ENCODE peak calls at places on chromosomes 7 and 10, in four cellular contexts. One of them, this sample, is unnamed.

GRCh38 chr7:115910541-115911164 is 119.9 kb downstream of the TFEC start:
- DNase-seq in GM12878: no peak
- DNase-seq in GM12891: no peak
- DNase-seq in K562: no peak
- DNase-seq in this sample: no peak

GRCh38 chr7:70456729-70457128 is 675.2 kb upstream of the GALNT17 start:
- DNase-seq in K562: no peak
- DNase-seq in GM12891: no peak
- DNase-seq in GM12878: no peak
- DNase-seq in this sample: no peak

GRCh38 chr7:96548664-96549063 is 161.0 kb downstream of the SEM1 start:
- DNase-seq in GM12891: no peak
- DNase-seq in GM12878: no peak
- DNase-seq in K562: no peak
- DNase-seq in this sample: no peak

GRCh38 chr10:120578890-120579289 is 121.9 kb downstream of the PLPP4 start:
- DNase-seq in GM12878: no peak
- DNase-seq in GM12891: no peak
- DNase-seq in K562: no peak
- DNase-seq in this sample: no peak

GRCh38 chr7:139995034-139995915 is 67.5 kb downstream of the PARP12 start:
- DNase-seq in K562: no peak
- DNase-seq in GM12891: no peak
- DNase-seq in GM12878: no peak
- DNase-seq in this sample: no peak

GRCh38 chr7:87354749-87355148 is 9.3 kb downstream of the CROT start:
- DNase-seq in K562: no peak
- DNase-seq in GM12878: no peak
- DNase-seq in GM12891: no peak
- DNase-seq in this sample: no peak

GRCh38 chr7:7881581-7881980 is 87.0 kb upstream of the GLCCI1 start:
- DNase-seq in GM12878: no peak
- DNase-seq in GM12891: no peak
- DNase-seq in K562: no peak
- DNase-seq in this sample: no peak

GRCh38 chr7:134441264-134441663 is 17.6 kb downstream of the AKR1B1 start:
- DNase-seq in GM12878: no peak
- DNase-seq in K562: no peak
- DNase-seq in GM12891: no peak
- DNase-seq in this sample: no peak

GRCh38 chr10:13560597-13560996 is 26.2 kb upstream of the PRPF18 start:
- DNase-seq in GM12891: no peak
- DNase-seq in K562: no peak
- DNase-seq in GM12878: no peak
- DNase-seq in this sample: no peak

GRCh38 chr7:55533050-55533728 is 39.1 kb downstream of the VOPP1 start:
- DNase-seq in GM12891: peak; percentile 52
- DNase-seq in K562: no peak
- DNase-seq in GM12878: peak; percentile 98
- DNase-seq in this sample: peak; percentile 87

GRCh38 chr7:122850528-122850927 is 35.7 kb downstream of the CADPS2 start:
- DNase-seq in K562: no peak
- DNase-seq in GM12878: no peak
- DNase-seq in GM12891: no peak
- DNase-seq in this sample: no peak

GRCh38 chr10:78448470-78448869 is 414.8 kb downstream of the RPS24 start:
- DNase-seq in GM12891: no peak
- DNase-seq in GM12878: no peak
- DNase-seq in K562: no peak
- DNase-seq in this sample: no peak

GRCh38 chr10:14782691-14783363 is 8.1 kb upstream of the FAM107B start:
- DNase-seq in K562: no peak
- DNase-seq in GM12891: no peak
- DNase-seq in GM12878: no peak
- DNase-seq in this sample: no peak

GRCh38 chr7:152704796-152705384 is 28.9 kb upstream of the XRCC2 start:
- DNase-seq in K562: no peak
- DNase-seq in GM12891: no peak
- DNase-seq in GM12878: no peak
- DNase-seq in this sample: no peak

GRCh38 chr7:11130012-11130411 is 156.3 kb downstream of the PHF14 start:
- DNase-seq in GM12891: no peak
- DNase-seq in GM12878: no peak
- DNase-seq in K562: no peak
- DNase-seq in this sample: no peak

GRCh38 chr7:106757846-106758245 is 96.9 kb upstream of the CCDC71L start:
- DNase-seq in GM12878: no peak
- DNase-seq in K562: no peak
- DNase-seq in GM12891: no peak
- DNase-seq in this sample: peak; percentile 11

GRCh38 chr10:90675621-90676020 is 182.2 kb downstream of the HTR7 start:
- DNase-seq in GM12891: no peak
- DNase-seq in K562: no peak
- DNase-seq in GM12878: no peak
- DNase-seq in this sample: no peak

GRCh38 chr7:137094-137861 is 55.1 kb upstream of the FAM20C start:
- DNase-seq in GM12878: no peak
- DNase-seq in GM12891: no peak
- DNase-seq in K562: no peak
- DNase-seq in this sample: no peak

GRCh38 chr10:71981024-71981867 is 17.1 kb downstream of the CHST3 start:
- DNase-seq in K562: no peak
- DNase-seq in GM12891: no peak
- DNase-seq in GM12878: peak; percentile 44
- DNase-seq in this sample: no peak

GRCh38 chr10:17229016-17229716 is 1.1 kb downstream of the VIM start:
- DNase-seq in K562: peak; percentile 75
- DNase-seq in GM12891: no peak
- DNase-seq in GM12878: no peak
- DNase-seq in this sample: peak; percentile 24

GRCh38 chr10:12419279-12419847 is 70.0 kb downstream of the CAMK1D start:
- DNase-seq in GM12878: no peak
- DNase-seq in K562: no peak
- DNase-seq in GM12891: no peak
- DNase-seq in this sample: no peak

GRCh38 chr7:16652888-16653287 is 6.9 kb downstream of the BZW2 start:
- DNase-seq in GM12878: no peak
- DNase-seq in K562: no peak
- DNase-seq in GM12891: no peak
- DNase-seq in this sample: no peak

GRCh38 chr7:28759373-28760013 is 198.6 kb downstream of the TRIL start:
- DNase-seq in K562: no peak
- DNase-seq in GM12878: no peak
- DNase-seq in GM12891: no peak
- DNase-seq in this sample: no peak

GRCh38 chr7:1979591-1980560 is 252.9 kb downstream of the MAD1L1 start:
- DNase-seq in GM12891: peak; percentile 79
- DNase-seq in GM12878: no peak
- DNase-seq in K562: peak; percentile 34
- DNase-seq in this sample: no peak

GRCh38 chr7:103944230-103944900 is 45.1 kb downstream of the RELN start:
- DNase-seq in K562: no peak
- DNase-seq in GM12891: no peak
- DNase-seq in GM12878: no peak
- DNase-seq in this sample: no peak

GRCh38 chr10:121514141-121514865 is 83.9 kb downstream of the FGFR2 start:
- DNase-seq in K562: no peak
- DNase-seq in GM12891: no peak
- DNase-seq in GM12878: no peak
- DNase-seq in this sample: no peak

GRCh38 chr10:28566458-28566857 is 33.5 kb downstream of the WAC start:
- DNase-seq in GM12891: no peak
- DNase-seq in GM12878: no peak
- DNase-seq in K562: no peak
- DNase-seq in this sample: no peak

GRCh38 chr7:43278088-43278644 is 165.7 kb downstream of the HECW1 start:
- DNase-seq in GM12878: no peak
- DNase-seq in GM12891: no peak
- DNase-seq in K562: no peak
- DNase-seq in this sample: no peak

GRCh38 chr7:129926618-129927017 is 26.1 kb downstream of the UBE2H start:
- DNase-seq in GM12878: no peak
- DNase-seq in GM12891: no peak
- DNase-seq in K562: no peak
- DNase-seq in this sample: no peak

GRCh38 chr7:117630501-117630900 is 150.7 kb downstream of the CFTR start:
- DNase-seq in K562: no peak
- DNase-seq in GM12878: no peak
- DNase-seq in GM12891: no peak
- DNase-seq in this sample: no peak

GRCh38 chr10:69057261-69057950 is 30.5 kb upstream of the SRGN start:
- DNase-seq in K562: no peak
- DNase-seq in GM12891: no peak
- DNase-seq in GM12878: no peak
- DNase-seq in this sample: peak; percentile 92

GRCh38 chr10:7913122-7913872 is 95.0 kb downstream of the TAF3 start:
- DNase-seq in GM12878: no peak
- DNase-seq in K562: no peak
- DNase-seq in GM12891: no peak
- DNase-seq in this sample: no peak

GRCh38 chr10:121722665-121723064 is 124.4 kb upstream of the FGFR2 start:
- DNase-seq in K562: no peak
- DNase-seq in GM12878: no peak
- DNase-seq in GM12891: no peak
- DNase-seq in this sample: no peak

GRCh38 chr10:99952799-99953198 is 56.9 kb downstream of the DNMBP start:
- DNase-seq in GM12878: no peak
- DNase-seq in K562: no peak
- DNase-seq in GM12891: no peak
- DNase-seq in this sample: no peak

GRCh38 chr7:151601521-151602305 is 82.0 kb upstream of the RHEB start:
- DNase-seq in GM12891: no peak
- DNase-seq in GM12878: no peak
- DNase-seq in K562: no peak
- DNase-seq in this sample: no peak

GRCh38 chr7:140691368-140692045 is 5.0 kb upstream of the NDUFB2 start:
- DNase-seq in GM12891: no peak
- DNase-seq in K562: no peak
- DNase-seq in GM12878: no peak
- DNase-seq in this sample: no peak

GRCh38 chr7:21996641-21997040 is 50.9 kb upstream of the CDCA7L start:
- DNase-seq in GM12878: no peak
- DNase-seq in GM12891: no peak
- DNase-seq in K562: no peak
- DNase-seq in this sample: no peak

GRCh38 chr7:42617781-42618457 is 294.0 kb downstream of the C7orf25 start:
- DNase-seq in K562: no peak
- DNase-seq in GM12891: no peak
- DNase-seq in GM12878: no peak
- DNase-seq in this sample: no peak

GRCh38 chr7:158975526-158976467 is 119.4 kb downstream of the DYNC2I1 start:
- DNase-seq in GM12878: no peak
- DNase-seq in K562: peak; percentile 87
- DNase-seq in GM12891: no peak
- DNase-seq in this sample: no peak
- TF ChIP-seq SPI1 in GM12878: no peak
- TF ChIP-seq SPI1 in K562: no peak
- TF ChIP-seq SPI1 in GM12891: no peak
- TF ChIP-seq SPI1 in this sample: no peak

GRCh38 chr10:35789996-35790395 is 147.9 kb upstream of the FZD8 start:
- DNase-seq in GM12891: no peak
- DNase-seq in K562: no peak
- DNase-seq in GM12878: no peak
- DNase-seq in this sample: no peak
- TF ChIP-seq SPI1 in GM12891: no peak
- TF ChIP-seq SPI1 in K562: no peak
- TF ChIP-seq SPI1 in GM12878: no peak
- TF ChIP-seq SPI1 in this sample: no peak

DNA sequence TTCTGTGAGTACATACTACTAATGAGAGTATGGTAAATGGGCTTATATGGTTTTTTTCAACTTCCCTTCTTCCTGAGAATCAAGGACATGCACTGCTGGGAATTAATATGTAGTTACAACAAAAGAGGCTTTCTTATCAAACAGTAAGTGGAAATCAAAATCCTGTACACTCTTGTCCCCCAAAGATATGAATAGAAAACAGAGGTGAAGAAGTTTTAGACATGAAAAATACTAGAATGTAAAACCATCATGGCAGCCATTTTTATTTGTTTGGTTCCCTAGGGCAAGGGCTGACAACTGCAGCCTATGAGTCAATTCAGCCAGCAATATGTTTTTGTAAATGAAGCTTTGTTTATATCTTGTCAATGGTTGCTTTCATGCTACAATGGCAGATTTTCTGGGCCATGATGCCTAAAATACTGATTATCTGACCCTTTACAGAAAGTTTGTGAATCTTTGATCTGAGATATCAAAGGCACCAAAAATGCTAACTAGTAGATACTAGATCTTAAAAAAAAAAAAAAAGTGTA is 422.4 kb downstream of the PARD3 start:
- DNase-seq in K562: no peak
- DNase-seq in GM12878: no peak
- DNase-seq in GM12891: no peak
- DNase-seq in this sample: no peak
- TF ChIP-seq SPI1 in K562: no peak
- TF ChIP-seq SPI1 in GM12878: no peak
- TF ChIP-seq SPI1 in GM12891: no peak
- TF ChIP-seq SPI1 in this sample: no peak

GRCh38 chr10:114694735-114695134 is 36.7 kb upstream of the ABLIM1 start:
- DNase-seq in K562: peak; percentile 38
- DNase-seq in GM12891: peak; percentile 22
- DNase-seq in GM12878: no peak
- DNase-seq in this sample: no peak
- TF ChIP-seq SPI1 in K562: no peak
- TF ChIP-seq SPI1 in GM12891: no peak
- TF ChIP-seq SPI1 in GM12878: no peak
- TF ChIP-seq SPI1 in this sample: no peak

DNA sequence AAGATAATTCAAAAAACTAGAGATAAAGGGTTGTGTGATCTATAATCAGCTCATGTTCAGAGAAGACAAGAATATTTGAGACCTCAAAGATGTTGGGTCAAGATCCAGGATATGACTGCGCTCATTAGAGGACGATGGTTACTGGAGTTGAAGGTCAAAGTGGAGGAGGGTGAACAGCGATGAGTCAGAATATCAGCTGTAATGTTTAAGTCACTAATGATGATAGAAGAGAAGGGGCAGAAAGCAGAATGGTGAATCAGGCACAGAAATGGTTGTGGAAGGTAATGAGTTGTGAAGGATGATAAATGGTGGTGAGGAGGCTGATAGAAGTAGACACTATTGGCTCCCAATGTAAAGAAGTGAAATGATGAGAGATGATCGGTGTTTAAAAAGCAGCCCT is 540.3 kb downstream of the INHBA start:
- DNase-seq in K562: no peak
- DNase-seq in GM12891: no peak
- DNase-seq in GM12878: no peak
- DNase-seq in this sample: no peak
- TF ChIP-seq SPI1 in K562: no peak
- TF ChIP-seq SPI1 in GM12891: no peak
- TF ChIP-seq SPI1 in GM12878: no peak
- TF ChIP-seq SPI1 in this sample: no peak